ENCODE peak calls at places on chromosomes 13 and 19, in five cellular contexts. T is CD8-positive, alpha-beta T cell; Q is Panc1; V is effector memory CD4-positive, alpha-beta T cell; N is thoracic aorta. F is an unnamed sample.

GRCh38 chr19:39138221-39139211 is 12.9 kb downstream of the PAK4 start:
- DNase-seq in T (no peak), Q (no peak), V (no peak), N (no peak), F (no peak)

GRCh38 chr19:53782698-53783097 is 41.4 kb downstream of the NLRP12 start:
- DNase-seq in T (no peak), Q (no peak), V (no peak), N (no peak), F (no peak)

GRCh38 chr19:6674868-6675305 is 4.9 kb upstream of the TNFSF14 start:
- DNase-seq in T (peak; percentile 88), Q (no peak), V (peak; percentile 82), N (no peak), F (no peak)

GRCh38 chr19:8336072-8336569 is 6.9 kb downstream of the KANK3 start:
- DNase-seq in T (no peak), Q (no peak), V (no peak), N (no peak), F (no peak)

GRCh38 chr13:48505597-48506091 is 27.2 kb downstream of the RCBTB2 start:
- DNase-seq in T (peak; percentile 70), Q (no peak), V (peak; percentile 12), N (no peak), F (no peak)

GRCh38 chr13:76764429-76764828 is 121.8 kb downstream of the KCTD12 start:
- DNase-seq in T (no peak), Q (no peak), V (no peak), N (no peak), F (peak; percentile 75)

GRCh38 chr13:45269204-45269603 is 68.4 kb upstream of the KCTD4 start:
- DNase-seq in T (no peak), Q (no peak), V (no peak), N (no peak), F (no peak)

GRCh38 chr19:23817519-23817918 is 58.8 kb upstream of the ZNF681 start:
- DNase-seq in T (peak; percentile 57), Q (no peak), V (no peak), N (no peak), F (no peak)

GRCh38 chr13:31742102-31742695 is 2.9 kb downstream of the RXFP2 start:
- DNase-seq in T (peak; percentile 73), Q (peak; percentile 22), V (peak; percentile 27), N (no peak), F (no peak)

GRCh38 chr13:111139874-111140561 is 24.9 kb downstream of the ARHGEF7 start:
- DNase-seq in T (no peak), Q (no peak), V (no peak), N (no peak), F (no peak)

GRCh38 chr13:109734002-109734785 is 52.2 kb downstream of the IRS2 start:
- DNase-seq in T (no peak), Q (no peak), V (no peak), N (no peak), F (no peak)
- H3K4me3 ChIP-seq in T (no peak overlapping the region), Q (no peak overlapping the region), V (no peak overlapping the region), N (no peak overlapping the region), F (no peak overlapping the region)

DNA sequence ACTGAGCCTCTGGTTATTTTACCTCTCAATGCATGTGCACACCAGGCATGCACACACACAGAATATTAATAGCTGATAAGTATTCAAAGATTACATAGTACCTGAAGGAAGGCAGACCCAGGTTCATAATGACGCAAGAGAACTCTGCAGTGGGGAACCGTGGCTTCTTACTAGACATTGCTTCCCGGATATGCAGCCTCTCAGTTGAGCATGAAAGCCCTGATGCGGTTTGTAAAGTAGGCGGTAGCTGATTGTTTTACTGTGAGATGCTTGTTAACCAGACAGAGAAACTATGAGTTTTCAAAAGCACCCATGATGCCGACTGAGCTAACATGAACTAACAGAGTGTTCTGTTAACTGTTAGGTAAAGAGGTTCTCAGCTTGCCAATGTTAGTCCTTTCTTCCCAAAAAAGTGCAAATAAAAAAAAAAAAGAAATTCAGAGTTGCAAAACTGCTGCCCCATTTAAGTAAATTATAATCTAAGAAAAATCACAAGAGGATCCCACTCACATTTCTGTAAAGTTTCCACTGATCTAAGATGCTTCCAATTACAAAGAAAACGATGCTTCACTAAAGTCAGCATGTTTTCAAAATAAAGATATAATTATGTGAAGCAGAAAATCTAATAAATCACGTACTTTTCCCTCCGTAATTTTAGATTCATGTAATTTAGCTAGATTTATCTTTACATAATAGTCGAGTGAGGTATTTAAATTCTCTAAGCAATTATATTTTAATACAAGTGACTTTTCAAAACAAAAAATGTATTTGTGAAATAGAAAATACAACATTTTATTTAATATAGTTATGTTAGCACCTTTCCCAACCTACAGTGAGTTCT is 2.2 kb downstream of the FLT1 start:
- DNase-seq in T (peak; percentile 55), Q (no peak), V (no peak), N (no peak), F (no peak)
- H3K4me3 ChIP-seq in T (no peak overlapping the region), Q (no peak overlapping the region), V (no peak overlapping the region), N (peak overlapping the region; percentile 65), F (no peak overlapping the region)

DNA sequence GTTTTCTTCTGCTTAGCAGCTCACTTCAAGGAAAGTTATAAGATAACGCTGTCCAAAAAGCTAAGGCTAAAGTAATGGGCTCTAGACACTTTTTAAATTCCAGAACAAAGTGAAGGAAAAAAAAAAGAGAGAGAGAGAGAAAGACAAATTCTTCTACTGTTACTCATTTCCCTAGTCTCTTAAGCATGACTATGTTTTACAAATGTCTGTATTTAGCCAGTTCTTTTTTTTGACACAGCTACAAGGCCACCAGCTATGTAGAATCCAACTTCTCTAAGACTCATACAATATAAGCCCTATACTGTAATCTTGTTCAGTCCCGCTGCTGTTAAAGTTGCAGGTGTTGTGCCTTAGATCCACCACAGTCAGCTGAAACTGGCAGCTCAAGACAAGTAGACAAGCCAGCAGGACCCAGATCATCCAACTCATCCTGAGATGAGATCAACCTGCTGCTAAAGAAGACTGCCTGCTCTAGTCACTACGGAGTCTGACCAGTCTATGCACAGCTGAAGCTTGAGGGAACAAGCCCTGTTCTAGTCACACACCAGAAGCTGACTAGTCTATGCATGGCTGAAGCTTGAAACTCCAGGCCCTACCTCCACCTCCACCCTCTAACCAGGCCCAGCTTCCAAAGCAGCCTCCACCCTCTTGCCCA is 10.3 kb upstream of the ZNF83 start:
- DNase-seq in T (no peak), Q (no peak), V (no peak), N (no peak), F (no peak)
- H3K4me3 ChIP-seq in T (no peak overlapping the region), Q (no peak overlapping the region), V (no peak overlapping the region), N (peak overlapping the region; percentile 56), F (no peak overlapping the region)

DNA sequence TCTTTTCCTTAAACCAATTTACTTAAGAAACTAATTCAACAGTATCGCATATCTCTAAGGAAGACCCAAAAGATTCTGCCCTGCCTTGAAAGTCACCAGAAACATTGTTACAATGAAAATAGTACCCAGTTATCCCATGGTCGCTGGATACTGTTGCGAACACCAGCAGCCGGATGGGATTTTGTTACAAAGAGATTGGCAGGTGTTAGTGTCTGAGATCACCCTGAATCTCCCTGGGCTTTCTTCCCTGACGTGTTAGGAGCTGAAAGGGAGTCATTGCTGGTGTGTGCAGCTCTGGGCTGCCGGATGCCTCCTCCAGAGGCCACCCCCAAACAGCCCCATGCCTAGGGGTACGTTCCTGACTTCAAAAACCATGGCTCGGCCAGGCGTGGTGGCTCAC is 38.2 kb downstream of the PTPRS start:
- DNase-seq in T (no peak), Q (no peak), V (no peak), N (no peak), F (no peak)
- H3K4me3 ChIP-seq in T (no peak overlapping the region), Q (no peak overlapping the region), V (no peak overlapping the region), N (no peak overlapping the region), F (no peak overlapping the region)

GRCh38 chr19:47229674-47230121 is 1.3 kb downstream of the BBC3 start:
- DNase-seq in T (no peak), Q (no peak), V (no peak), N (no peak), F (no peak)
- H3K4me3 ChIP-seq in T (peak overlapping the region; percentile 79), Q (peak overlapping the region; percentile 78), V (peak overlapping the region; percentile 39), N (peak overlapping the region; percentile 97), F (peak overlapping the region; percentile 98)

DNA sequence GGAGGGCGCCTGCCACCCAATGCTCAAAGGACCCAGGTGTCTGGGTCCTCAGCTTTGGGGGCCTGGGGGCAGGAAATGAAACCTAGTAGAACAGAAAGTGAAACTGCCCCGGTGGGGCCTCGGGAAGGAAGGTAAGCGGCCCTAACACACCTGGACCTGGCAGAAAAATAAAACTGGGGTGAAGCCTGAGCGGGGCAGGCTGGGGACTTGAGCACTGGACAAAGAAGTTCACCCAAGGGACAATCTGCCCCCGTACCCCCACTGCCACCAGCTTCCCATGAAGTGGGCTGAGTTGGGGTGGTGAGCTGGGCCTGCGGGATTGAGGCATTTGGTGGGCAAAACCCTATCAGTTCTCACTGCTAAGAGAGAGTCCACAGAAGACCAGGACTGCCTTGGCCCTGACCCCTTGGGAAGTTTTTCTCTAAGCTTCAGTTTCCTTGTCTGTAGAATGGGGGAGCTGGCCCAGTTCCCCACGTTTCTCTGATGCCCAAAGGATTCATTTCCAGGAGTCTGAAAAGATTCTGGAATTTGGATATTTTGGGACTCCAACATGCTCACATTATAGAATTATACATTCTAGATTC is 2.3 kb downstream of the PRKD2 start:
- DNase-seq in T (peak; percentile 81), Q (no peak), V (no peak), N (no peak), F (peak; percentile 80)
- H3K4me3 ChIP-seq in T (peak overlapping the region; percentile 71), Q (peak overlapping the region; percentile 71), V (peak overlapping the region; percentile 72), N (peak overlapping the region; percentile 99), F (peak overlapping the region; percentile 95)

DNA sequence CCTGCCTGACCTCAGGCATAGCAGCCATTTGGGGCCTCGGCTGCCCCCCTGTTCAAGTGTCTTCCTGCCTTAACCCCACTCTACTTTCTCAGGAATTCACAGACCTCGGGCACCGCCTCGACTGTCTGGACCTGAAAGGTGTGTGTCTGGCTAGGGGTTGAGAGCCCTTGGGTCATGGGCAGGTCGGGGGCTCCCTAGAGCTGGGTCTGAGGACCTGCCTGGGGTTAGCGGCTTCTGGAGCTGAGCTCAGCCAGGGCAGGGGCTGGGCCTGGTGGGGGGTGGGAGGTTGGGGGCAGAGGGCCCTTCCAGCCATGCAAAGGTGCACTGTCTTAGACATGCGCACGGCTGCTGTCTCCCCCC is 20.7 kb downstream of the NKPD1 start:
- DNase-seq in T (no peak), Q (no peak), V (no peak), N (no peak), F (no peak)
- H3K4me3 ChIP-seq in T (no peak overlapping the region), Q (no peak overlapping the region), V (no peak overlapping the region), N (no peak overlapping the region), F (no peak overlapping the region)

GRCh38 chr13:25847145-25847544 is 204.7 kb downstream of the SHISA2 start:
- DNase-seq in T (no peak), Q (no peak), V (no peak), N (no peak), F (no peak)
- H3K4me3 ChIP-seq in T (peak overlapping the region; percentile 5), Q (no peak overlapping the region), V (no peak overlapping the region), N (no peak overlapping the region), F (no peak overlapping the region)

GRCh38 chr13:75761373-75761772 is 125.2 kb downstream of the LMO7 start:
- DNase-seq in T (no peak), Q (no peak), V (no peak), N (no peak), F (no peak)
- H3K4me3 ChIP-seq in T (peak overlapping the region; percentile 12), Q (peak overlapping the region; percentile 43), V (peak overlapping the region; percentile 20), N (peak overlapping the region; percentile 63), F (peak overlapping the region; percentile 58)